ENCODE peak calls at places on chromosomes 12 and 14, in four cellular contexts. F is endothelial cell of umbilical vein, E is sigmoid colon, N is A172. Z is an unnamed sample.

GRCh38 chr12:94531196-94531720 is 71.6 kb upstream of the CEP83 start:
- DNase-seq in F (no peak), E (no peak), N (no peak), Z (no peak)

GRCh38 chr12:9707864-9708808 is 24.8 kb downstream of the CLECL1 start:
- DNase-seq in F (peak), E (no peak), N (peak), Z (peak)

GRCh38 chr12:75374971-75375370 is 15.9 kb upstream of the GLIPR1L2 start:
- DNase-seq in F (no peak), E (no peak), N (no peak), Z (no peak)

GRCh38 chr12:89179983-89180382 is 172.3 kb downstream of the DUSP6 start:
- DNase-seq in F (peak), E (peak), N (peak), Z (peak)

GRCh38 chr14:100842799-100843198 is 16.9 kb downstream of the MEG3 start:
- DNase-seq in F (no peak), E (no peak), N (peak), Z (no peak)

GRCh38 chr14:92846162-92846897 is 52.2 kb downstream of the GOLGA5 start:
- DNase-seq in F (peak), E (no peak), N (peak), Z (peak)

GRCh38 chr12:121388421-121388981 is 11.4 kb upstream of the RNF34 start:
- DNase-seq in F (peak), E (no peak), N (peak), Z (peak)

GRCh38 chr12:104433061-104433460 is 23.7 kb upstream of the CHST11 start:
- DNase-seq in F (no peak), E (peak), N (no peak), Z (no peak)

GRCh38 chr12:124696689-124697476 is 129.5 kb upstream of the NCOR2 start:
- DNase-seq in F (no peak), E (no peak), N (peak), Z (no peak)

GRCh38 chr14:105162374-105162979 is 6.1 kb downstream of the JAG2 start:
- DNase-seq in F (no peak), E (no peak), N (no peak), Z (no peak)

GRCh38 chr14:71555654-71556559 is 376.3 kb upstream of the RGS6 start:
- DNase-seq in F (peak), E (no peak), N (peak), Z (no peak)

GRCh38 chr12:4270016-4270669 is 3.4 kb upstream of the CCND2 start:
- DNase-seq in F (no peak), E (no peak), N (no peak), Z (no peak)

GRCh38 chr14:91229743-91230200 is 14.7 kb downstream of the GPR68 start:
- DNase-seq in F (no peak), E (no peak), N (peak), Z (no peak)

GRCh38 chr12:6263931-6264330 is 46.6 kb upstream of the PLEKHG6 start:
- DNase-seq in F (no peak), E (no peak), N (no peak), Z (no peak)

Z was measured in pulmonary artery endothelial cell.